ENCODE peak calls at places on chromosome 10, in seven cellular contexts. O is NCI-H460; Q is fibroblast of gingiva; R is iris pigment epithelial cell; G is stimulated activated CD8-positive, alpha-beta memory T cell treated with anti-CD3 and anti-CD28 coated beads, Interleukin-7, amount 100 ng/mL, for 24 hours; Z is T-helper 22 cell; U is GM18507. J is an unnamed sample.

GRCh38 chr10:78910886-78911285 is 157.9 kb upstream of the ZMIZ1 start:
- DNase-seq in O (no peak), Q (no peak), R (no peak), G (no peak), Z (no peak), U (no peak), J (no peak)

GRCh38 chr10:30534465-30535144 is 94.9 kb downstream of the LYZL2 start:
- DNase-seq in O (peak), Q (peak), R (peak), G (peak), Z (peak), U (peak), J (peak)

GRCh38 chr10:81865581-81865980 is 9.4 kb upstream of the NRG3 start:
- DNase-seq in O (no peak), Q (no peak), R (no peak), G (no peak), Z (no peak), U (no peak), J (no peak)

GRCh38 chr10:79112898-79113431 is 44.2 kb downstream of the ZMIZ1 start:
- DNase-seq in O (no peak), Q (peak), R (peak), G (no peak), Z (no peak), U (no peak), J (no peak)

GRCh38 chr10:28505359-28505959 is 27.5 kb upstream of the WAC start:
- DNase-seq in O (no peak), Q (no peak), R (no peak), G (no peak), Z (no peak), U (no peak), J (no peak)

GRCh38 chr10:79202188-79203013 is 133.6 kb downstream of the ZMIZ1 start:
- DNase-seq in O (peak), Q (no peak), R (peak), G (no peak), Z (no peak), U (no peak), J (peak)

GRCh38 chr10:37856881-37857286 is 526 bp downstream of the ZNF248 start:
- DNase-seq in O (no peak), Q (peak), R (no peak), G (peak), Z (no peak), U (no peak), J (no peak)

GRCh38 chr10:12782537-12782936 is 219.0 kb downstream of the CCDC3 start:
- DNase-seq in O (peak), Q (no peak), R (peak), G (peak), Z (no peak), U (peak), J (peak)

GRCh38 chr10:21468086-21468485 is 57.4 kb downstream of the SKIDA1 start:
- DNase-seq in O (no peak), Q (no peak), R (no peak), G (no peak), Z (no peak), U (no peak), J (no peak)